ENCODE peak calls at places on chromosomes 2 and 18, in seven cellular contexts. N, M, G, O, P, T and F are unnamed samples.

GRCh38 chr2:18792684-18793083 is 203.3 kb upstream of the NT5C1B start:
- DNase-seq in T (no peak), G (no peak), N (no peak), M (no peak), P (no peak), O (no peak), F (no peak)

GRCh38 chr2:232137748-232138147 is 176.2 kb downstream of the DIS3L2 start:
- DNase-seq in O (no peak), M (no peak), N (no peak), G (no peak), P (no peak), T (no peak), F (no peak)

GRCh38 chr2:12106440-12107080 is 360.1 kb downstream of the LPIN1 start:
- DNase-seq in O (peak; percentile 61), N (no peak), G (no peak), P (peak; percentile 18), M (peak; percentile 67), T (no peak), F (no peak)

GRCh38 chr2:169010180-169010579 is 20.9 kb downstream of the ABCB11 start:
- DNase-seq in G (no peak), T (no peak), O (no peak), P (no peak), M (no peak), N (no peak), F (no peak)

GRCh38 chr18:60500960-60501359 is 128.4 kb upstream of the MC4R start:
- DNase-seq in T (no peak), G (no peak), P (no peak), M (no peak), N (no peak), O (no peak), F (no peak)

GRCh38 chr2:241574911-241575623 is 16.5 kb downstream of the BOK start:
- DNase-seq in O (no peak), M (peak; percentile 19), P (no peak), T (no peak), N (no peak), G (no peak), F (no peak)

GRCh38 chr2:43798300-43798699 is 24.5 kb downstream of the DYNC2LI1 start:
- DNase-seq in N (no peak), T (no peak), M (no peak), P (no peak), O (peak; percentile 28), G (no peak), F (no peak)

GRCh38 chr2:212831671-212832199 is 293.1 kb upstream of the ERBB4 start:
- DNase-seq in M (peak; percentile 59), P (no peak), O (no peak), N (no peak), G (no peak), T (no peak), F (no peak)

GRCh38 chr2:215601526-215601925 is 165.7 kb upstream of the FN1 start:
- DNase-seq in P (no peak), G (no peak), N (no peak), T (no peak), O (no peak), M (no peak), F (no peak)

DNA sequence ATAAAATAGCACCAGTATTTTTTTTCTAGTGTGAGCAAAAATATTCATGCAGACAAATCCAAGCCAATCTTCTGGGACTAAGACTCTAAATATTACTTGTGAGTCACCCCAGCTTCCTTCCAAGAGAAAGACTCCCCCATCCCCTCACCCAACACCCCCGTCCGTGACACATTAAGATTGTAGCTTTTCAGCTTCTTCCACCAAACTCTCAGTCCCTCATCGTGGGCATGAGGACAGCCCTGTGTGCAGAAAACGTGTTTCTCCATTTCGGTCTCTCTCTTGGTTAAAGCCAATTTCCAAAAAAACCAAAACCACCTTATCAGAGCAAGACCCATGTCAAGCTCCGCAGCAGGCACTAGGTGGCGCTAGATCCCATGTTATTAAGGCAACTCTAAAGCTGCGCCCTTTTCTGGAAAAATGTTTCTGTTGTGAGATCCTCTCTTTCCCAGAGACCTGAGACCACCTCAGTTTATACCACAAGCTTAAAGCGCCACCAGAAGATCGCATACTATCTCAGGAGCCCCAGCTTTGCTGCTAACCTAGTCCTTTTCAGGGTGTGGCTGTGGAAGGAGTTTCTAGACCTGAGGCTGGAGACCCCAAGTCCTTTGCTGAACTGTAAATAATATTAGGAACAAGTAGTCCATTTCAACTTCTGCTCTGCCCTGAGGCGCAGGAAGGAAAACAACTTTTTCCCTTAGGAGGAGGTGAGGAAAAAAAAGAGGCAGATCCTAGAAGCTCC is 123.1 kb upstream of the LGALSL start:
- DNase-seq in G (peak; percentile 95), P (peak; percentile 84), M (peak; percentile 87), N (peak; percentile 90), T (peak; percentile 63), O (no peak), F (peak; percentile 80)
- H3K4me3 ChIP-seq in G (no peak overlapping the region), P (no peak overlapping the region), M (peak overlapping the region; percentile 47), N (peak overlapping the region; percentile 19), T (no peak overlapping the region), O (no peak overlapping the region), F (no peak overlapping the region)

GRCh38 chr2:9602412-9602811 is 28.4 kb downstream of the YWHAQ start:
- DNase-seq in N (no peak), O (no peak), T (no peak), G (no peak), M (no peak), P (no peak), F (no peak)

GRCh38 chr2:9595746-9596145 is 35.1 kb downstream of the YWHAQ start:
- DNase-seq in P (no peak), M (no peak), O (no peak), G (no peak), T (no peak), N (no peak), F (no peak)

GRCh38 chr2:9601397-9601796 is 29.4 kb downstream of the YWHAQ start:
- DNase-seq in N (no peak), O (no peak), G (no peak), M (no peak), T (no peak), P (no peak), F (no peak)

GRCh38 chr2:9596621-9597311 is 34.0 kb downstream of the YWHAQ start:
- DNase-seq in N (no peak), O (no peak), T (no peak), P (no peak), G (no peak), M (no peak), F (no peak)

GRCh38 chr2:9599430-9599829 is 31.4 kb downstream of the YWHAQ start:
- DNase-seq in T (no peak), O (no peak), M (no peak), N (no peak), G (no peak), P (no peak), F (no peak)
- H3K9me3 ChIP-seq in T (no peaks in the 10 kb centered on the region), O (peaks cover 25% of the 10 kb centered on the region), M (peaks cover 18% of the 10 kb centered on the region), N (peaks cover 49% of the 10 kb centered on the region), G (no peaks in the 10 kb centered on the region), P (peaks cover 7% of the 10 kb centered on the region), F (no peaks in the 10 kb centered on the region)

DNA sequence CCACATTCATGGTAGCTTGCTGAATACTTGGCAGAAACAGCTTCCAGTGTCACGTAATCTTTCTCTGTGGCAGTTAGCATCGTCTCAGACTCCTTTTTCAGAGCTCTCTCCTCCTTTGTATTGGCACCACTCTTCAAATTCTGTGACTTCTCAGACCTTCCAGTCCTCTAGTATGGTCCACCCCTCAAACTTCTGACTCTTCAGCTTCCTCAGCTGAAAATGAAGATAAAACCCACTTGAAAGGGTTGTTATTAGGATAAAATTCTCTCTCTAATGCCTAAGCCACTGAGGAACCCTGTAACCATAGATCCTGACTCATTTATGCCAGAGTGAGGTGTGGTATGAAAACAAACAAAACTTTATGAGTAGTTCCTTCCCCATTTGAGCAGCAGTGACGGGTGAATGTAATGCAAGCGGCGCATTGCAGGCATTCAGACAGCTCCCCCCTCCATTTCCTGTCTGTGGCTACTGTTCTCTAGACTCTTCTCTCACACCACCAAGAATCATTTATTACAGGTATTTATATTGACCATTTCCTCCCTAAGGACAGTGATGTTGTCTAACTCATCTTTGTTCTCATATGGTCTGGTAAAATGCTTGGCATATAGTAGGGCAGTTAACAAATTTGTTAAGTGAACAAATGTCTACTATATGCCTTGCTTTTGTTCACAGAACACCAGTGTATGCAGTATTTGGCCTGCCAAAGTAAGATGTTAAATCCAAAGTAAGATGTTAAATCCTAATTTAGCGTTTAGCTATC is 35.3 kb downstream of the GALNT1 start:
- DNase-seq in M (no peak), P (peak; percentile 14), N (no peak), O (peak; percentile 21), T (peak; percentile 77), G (no peak), F (peak; percentile 57)
- H3K4me3 ChIP-seq in M (no peak overlapping the region), P (no peak overlapping the region), N (no peak overlapping the region), O (peak overlapping the region; percentile 11), T (peak overlapping the region; percentile 50), G (no peak overlapping the region), F (peak overlapping the region; percentile 43)

DNA sequence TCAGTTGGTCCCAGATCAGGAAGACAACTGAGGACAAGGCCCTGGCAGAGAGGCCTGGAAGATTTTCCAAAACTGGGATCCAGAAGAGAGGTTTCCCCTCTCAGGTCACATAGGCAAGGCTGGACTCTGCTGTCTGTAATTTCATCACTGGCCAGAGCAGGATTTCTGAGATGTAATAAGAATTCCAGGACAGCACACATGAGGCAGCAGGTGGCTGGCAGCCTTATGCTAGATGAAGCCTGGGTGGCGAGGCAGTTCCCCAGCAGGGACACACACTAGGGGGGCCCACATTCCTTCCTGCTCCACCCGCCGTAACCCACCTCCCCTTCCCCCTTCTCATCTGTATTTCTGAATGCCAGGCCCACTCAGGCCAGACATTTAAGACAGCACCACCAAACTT is 98.6 kb downstream of the HNRNPLL start:
- DNase-seq in P (no peak), G (no peak), O (no peak), M (no peak), T (no peak), N (no peak), F (no peak)
- H3K9me3 ChIP-seq in P (peaks cover 6% of the 10 kb centered on the region), G (no peaks in the 10 kb centered on the region), O (peaks cover 11% of the 10 kb centered on the region), M (no peaks in the 10 kb centered on the region), T (no peaks in the 10 kb centered on the region), N (peaks cover 10% of the 10 kb centered on the region), F (no peaks in the 10 kb centered on the region)

DNA sequence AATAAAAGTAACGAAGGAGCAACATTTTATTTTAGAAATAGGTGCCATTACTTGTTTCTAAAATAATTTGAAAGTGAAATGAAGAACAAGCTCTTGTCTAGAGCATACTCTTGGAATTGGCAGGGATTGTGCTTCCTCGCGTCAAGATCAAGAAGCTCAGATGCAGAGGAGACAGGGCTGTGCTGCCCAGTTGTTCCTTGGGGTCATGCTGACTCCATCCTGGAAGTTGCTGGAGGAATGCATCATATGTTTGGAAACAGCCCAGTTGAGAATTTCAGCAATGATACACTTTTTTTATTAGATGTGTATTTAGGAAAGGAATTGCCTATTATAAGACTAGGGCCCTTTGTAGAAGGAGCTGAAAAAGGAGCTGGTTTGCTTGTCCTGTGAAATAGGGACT is 17.2 kb downstream of the LTBP1 start:
- DNase-seq in O (no peak), T (no peak), N (no peak), M (no peak), G (no peak), P (no peak), F (no peak)
- H3K4me3 ChIP-seq in O (no peak overlapping the region), T (no peak overlapping the region), N (no peak overlapping the region), M (no peak overlapping the region), G (no peak overlapping the region), P (no peak overlapping the region), F (no peak overlapping the region)

GRCh38 chr2:67566958-67567635 is 170.0 kb downstream of the ETAA1 start:
- DNase-seq in O (no peak), M (no peak), N (no peak), T (no peak), G (no peak), P (no peak), F (no peak)
- H3K9me3 ChIP-seq in O (peaks cover 20% of the 10 kb centered on the region), M (no peaks in the 10 kb centered on the region), N (no peaks in the 10 kb centered on the region), T (no peaks in the 10 kb centered on the region), G (no peaks in the 10 kb centered on the region), P (no peaks in the 10 kb centered on the region), F (no peaks in the 10 kb centered on the region)

GRCh38 chr2:165239230-165239629 is at the start of gene SCN2A:
- DNase-seq in N (peak; percentile 47), P (no peak), T (peak; percentile 35), M (no peak), O (no peak), G (peak; percentile 66), F (peak; percentile 1)
- H3K4me3 ChIP-seq in N (no peak within 1 kb of the TSS), P (no peak within 1 kb of the TSS), T (no peak within 1 kb of the TSS), M (no peak within 1 kb of the TSS), O (no peak within 1 kb of the TSS), G (no peak within 1 kb of the TSS), F (no peak within 1 kb of the TSS)